ENCODE peak calls at places on chromosomes 7 and 10, in seven cellular contexts. One of them, this sample, is unnamed.

GRCh38 chr7:20121404-20121803 is 95.8 kb downstream of the MACC1 start:
- DNase-seq in psoas muscle: no peak
- DNase-seq in heart right ventricle: no peak
- DNase-seq in GM12865: no peak
- DNase-seq in GM20000: no peak
- DNase-seq in dorsolateral prefrontal cortex: no peak
- DNase-seq in body of pancreas: no peak
- DNase-seq in this sample: no peak

GRCh38 chr7:137302075-137302474 is 41.5 kb downstream of the PTN start:
- DNase-seq in psoas muscle: no peak
- DNase-seq in heart right ventricle: no peak
- DNase-seq in GM12865: no peak
- DNase-seq in GM20000: no peak
- DNase-seq in dorsolateral prefrontal cortex: no peak
- DNase-seq in body of pancreas: no peak
- DNase-seq in this sample: no peak

GRCh38 chr10:124566222-124566888 is 104.7 kb downstream of the LHPP start:
- DNase-seq in psoas muscle: no peak
- DNase-seq in heart right ventricle: no peak
- DNase-seq in GM12865: no peak
- DNase-seq in GM20000: no peak
- DNase-seq in dorsolateral prefrontal cortex: no peak
- DNase-seq in body of pancreas: no peak
- DNase-seq in this sample: no peak

GRCh38 chr7:44466300-44467216 is 23.9 kb downstream of the NUDCD3 start:
- DNase-seq in psoas muscle: no peak
- DNase-seq in heart right ventricle: no peak
- DNase-seq in GM12865: no peak
- DNase-seq in GM20000: no peak
- DNase-seq in dorsolateral prefrontal cortex: no peak
- DNase-seq in body of pancreas: no peak
- DNase-seq in this sample: no peak

GRCh38 chr7:137297551-137298463 is 45.7 kb downstream of the PTN start:
- DNase-seq in psoas muscle: no peak
- DNase-seq in heart right ventricle: no peak
- DNase-seq in GM12865: no peak
- DNase-seq in GM20000: no peak
- DNase-seq in dorsolateral prefrontal cortex: no peak
- DNase-seq in body of pancreas: no peak
- DNase-seq in this sample: no peak

GRCh38 chr10:123552760-123553554 is 113.2 kb upstream of the GPR26 start:
- DNase-seq in psoas muscle: no peak
- DNase-seq in heart right ventricle: no peak
- DNase-seq in GM12865: peak
- DNase-seq in GM20000: peak
- DNase-seq in dorsolateral prefrontal cortex: no peak
- DNase-seq in body of pancreas: no peak
- DNase-seq in this sample: no peak

GRCh38 chr10:117661316-117661715 is 118.8 kb downstream of the EMX2 start:
- DNase-seq in psoas muscle: no peak
- DNase-seq in heart right ventricle: no peak
- DNase-seq in GM12865: no peak
- DNase-seq in GM20000: no peak
- DNase-seq in dorsolateral prefrontal cortex: no peak
- DNase-seq in body of pancreas: no peak
- DNase-seq in this sample: no peak

GRCh38 chr7:28536259-28536658 is 123.9 kb downstream of the CREB5 start:
- DNase-seq in psoas muscle: peak
- DNase-seq in heart right ventricle: no peak
- DNase-seq in GM12865: no peak
- DNase-seq in GM20000: no peak
- DNase-seq in dorsolateral prefrontal cortex: no peak
- DNase-seq in body of pancreas: peak
- DNase-seq in this sample: no peak

GRCh38 chr7:76997381-76998262 is 34.5 kb downstream of the SPDYE17 start:
- DNase-seq in psoas muscle: no peak
- DNase-seq in heart right ventricle: no peak
- DNase-seq in GM12865: no peak
- DNase-seq in GM20000: peak
- DNase-seq in dorsolateral prefrontal cortex: no peak
- DNase-seq in body of pancreas: no peak
- DNase-seq in this sample: no peak

GRCh38 chr10:71303569-71303907 is 15.5 kb upstream of the SLC29A3 start:
- DNase-seq in psoas muscle: peak
- DNase-seq in heart right ventricle: no peak
- DNase-seq in GM12865: no peak
- DNase-seq in GM20000: no peak
- DNase-seq in dorsolateral prefrontal cortex: no peak
- DNase-seq in body of pancreas: no peak
- DNase-seq in this sample: no peak
- TF ChIP-seq CTCF in psoas muscle: no peak
- TF ChIP-seq CTCF in heart right ventricle: no peak
- TF ChIP-seq CTCF in GM12865: no peak
- TF ChIP-seq CTCF in GM20000: no peak
- TF ChIP-seq CTCF in dorsolateral prefrontal cortex: no peak
- TF ChIP-seq CTCF in body of pancreas: no peak
- TF ChIP-seq CTCF in this sample: no peak

DNA sequence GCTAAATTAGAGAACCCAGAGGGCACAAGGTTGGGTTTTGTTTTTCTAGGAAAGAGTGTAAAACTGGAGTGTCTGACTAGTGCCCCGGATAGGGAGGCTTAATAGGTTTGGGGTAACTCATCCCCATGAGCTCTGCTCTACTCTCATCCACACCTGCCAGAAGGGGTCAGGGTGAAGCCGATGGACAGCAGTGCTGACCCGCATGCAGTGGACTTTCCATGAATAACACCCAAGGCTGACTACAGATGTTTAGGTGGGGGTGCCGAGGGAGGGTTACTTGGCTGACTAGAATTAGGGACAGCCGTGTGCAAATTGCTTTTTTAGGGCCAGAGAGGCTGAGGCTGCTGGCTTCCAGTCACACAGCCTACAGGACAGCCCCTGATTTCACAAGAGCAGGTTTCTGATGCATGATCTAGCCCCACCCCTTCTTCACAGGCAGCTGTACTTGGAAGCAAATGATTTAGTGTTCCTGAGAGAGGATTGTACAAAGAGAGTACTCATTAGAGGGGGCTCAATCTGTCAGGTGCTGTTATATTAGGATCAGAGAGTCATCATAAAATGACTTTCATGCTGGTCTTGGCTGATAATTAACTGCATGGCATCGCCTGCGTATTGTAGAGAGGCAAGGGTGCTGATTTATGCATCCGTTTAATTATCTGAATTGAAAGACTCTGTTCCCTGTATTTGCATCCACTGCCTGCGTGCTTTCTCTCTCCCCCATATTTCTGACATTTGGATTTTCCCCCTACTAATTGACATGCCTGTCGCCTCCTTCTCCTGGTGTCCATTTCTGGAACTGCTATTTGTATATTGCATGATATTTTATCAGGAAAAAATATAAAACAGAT is 9.5 kb downstream of the INHBA start:
- DNase-seq in psoas muscle: no peak
- DNase-seq in heart right ventricle: no peak
- DNase-seq in GM12865: no peak
- DNase-seq in GM20000: no peak
- DNase-seq in dorsolateral prefrontal cortex: no peak
- DNase-seq in body of pancreas: peak
- DNase-seq in this sample: no peak
- TF ChIP-seq CTCF in psoas muscle: peak
- TF ChIP-seq CTCF in heart right ventricle: no peak
- TF ChIP-seq CTCF in GM12865: no peak
- TF ChIP-seq CTCF in GM20000: no peak
- TF ChIP-seq CTCF in dorsolateral prefrontal cortex: peak
- TF ChIP-seq CTCF in body of pancreas: no peak
- TF ChIP-seq CTCF in this sample: peak

GRCh38 chr7:135410546-135410942 is 99.4 kb downstream of the CNOT4 start:
- DNase-seq in psoas muscle: no peak
- DNase-seq in heart right ventricle: no peak
- DNase-seq in GM12865: no peak
- DNase-seq in GM20000: no peak
- DNase-seq in dorsolateral prefrontal cortex: no peak
- DNase-seq in body of pancreas: no peak
- DNase-seq in this sample: no peak

GRCh38 chr7:135414208-135414607 is 95.7 kb downstream of the CNOT4 start:
- DNase-seq in psoas muscle: no peak
- DNase-seq in heart right ventricle: no peak
- DNase-seq in GM12865: no peak
- DNase-seq in GM20000: no peak
- DNase-seq in dorsolateral prefrontal cortex: no peak
- DNase-seq in body of pancreas: no peak
- DNase-seq in this sample: no peak

GRCh38 chr7:135411098-135411497 is 98.8 kb downstream of the CNOT4 start:
- DNase-seq in psoas muscle: no peak
- DNase-seq in heart right ventricle: no peak
- DNase-seq in GM12865: no peak
- DNase-seq in GM20000: no peak
- DNase-seq in dorsolateral prefrontal cortex: no peak
- DNase-seq in body of pancreas: no peak
- DNase-seq in this sample: no peak

GRCh38 chr7:135416431-135416830 is 93.5 kb downstream of the CNOT4 start:
- DNase-seq in psoas muscle: no peak
- DNase-seq in heart right ventricle: no peak
- DNase-seq in GM12865: no peak
- DNase-seq in GM20000: no peak
- DNase-seq in dorsolateral prefrontal cortex: no peak
- DNase-seq in body of pancreas: no peak
- DNase-seq in this sample: no peak

DNA sequence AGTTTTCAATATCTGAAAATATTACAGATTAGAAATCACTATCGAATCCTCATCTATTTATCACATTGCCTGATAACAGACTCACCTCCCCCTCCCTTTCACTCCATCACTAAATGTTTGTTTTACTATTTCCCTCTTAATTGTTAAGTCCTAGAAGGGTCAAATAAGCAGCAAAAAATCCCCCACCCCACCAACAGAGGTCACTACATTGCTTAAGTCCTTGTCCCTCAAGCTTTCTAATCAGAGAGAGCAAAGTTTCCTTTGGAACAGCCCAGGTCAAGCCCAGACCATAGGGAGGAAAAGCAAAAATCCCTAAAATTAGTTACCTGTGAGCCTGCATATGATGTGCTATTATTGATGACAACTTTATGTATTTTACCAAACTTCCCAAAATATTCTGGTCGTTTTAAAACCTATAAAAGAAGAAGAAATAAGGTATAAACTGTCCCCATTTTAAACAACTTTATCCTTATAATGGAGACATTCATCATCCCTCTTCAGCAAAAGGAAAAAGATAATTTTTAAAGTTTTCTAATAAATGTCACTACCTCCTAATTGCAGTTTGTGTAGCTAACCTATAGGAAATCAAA is 95.0 kb downstream of the CNOT4 start:
- DNase-seq in psoas muscle: no peak
- DNase-seq in heart right ventricle: peak
- DNase-seq in GM12865: peak
- DNase-seq in GM20000: peak
- DNase-seq in dorsolateral prefrontal cortex: no peak
- DNase-seq in body of pancreas: peak
- DNase-seq in this sample: no peak
- TF ChIP-seq CTCF in psoas muscle: peak
- TF ChIP-seq CTCF in heart right ventricle: peak
- TF ChIP-seq CTCF in GM12865: peak
- TF ChIP-seq CTCF in GM20000: peak
- TF ChIP-seq CTCF in dorsolateral prefrontal cortex: no peak
- TF ChIP-seq CTCF in body of pancreas: peak
- TF ChIP-seq CTCF in this sample: no peak

GRCh38 chr10:73818402-73818801 is 7.0 kb upstream of the NDST2 start:
- DNase-seq in psoas muscle: no peak
- DNase-seq in heart right ventricle: no peak
- DNase-seq in GM12865: no peak
- DNase-seq in GM20000: no peak
- DNase-seq in dorsolateral prefrontal cortex: no peak
- DNase-seq in body of pancreas: no peak
- DNase-seq in this sample: no peak

GRCh38 chr10:73819025-73819424 is 7.6 kb upstream of the NDST2 start:
- DNase-seq in psoas muscle: no peak
- DNase-seq in heart right ventricle: no peak
- DNase-seq in GM12865: no peak
- DNase-seq in GM20000: no peak
- DNase-seq in dorsolateral prefrontal cortex: no peak
- DNase-seq in body of pancreas: no peak
- DNase-seq in this sample: no peak

GRCh38 chr10:73817826-73818225 is 6.4 kb upstream of the NDST2 start:
- DNase-seq in psoas muscle: no peak
- DNase-seq in heart right ventricle: no peak
- DNase-seq in GM12865: no peak
- DNase-seq in GM20000: no peak
- DNase-seq in dorsolateral prefrontal cortex: no peak
- DNase-seq in body of pancreas: no peak
- DNase-seq in this sample: no peak

GRCh38 chr10:73816917-73817729 is 5.7 kb upstream of the NDST2 start:
- DNase-seq in psoas muscle: no peak
- DNase-seq in heart right ventricle: no peak
- DNase-seq in GM12865: no peak
- DNase-seq in GM20000: no peak
- DNase-seq in dorsolateral prefrontal cortex: no peak
- DNase-seq in body of pancreas: no peak
- DNase-seq in this sample: no peak

DNA sequence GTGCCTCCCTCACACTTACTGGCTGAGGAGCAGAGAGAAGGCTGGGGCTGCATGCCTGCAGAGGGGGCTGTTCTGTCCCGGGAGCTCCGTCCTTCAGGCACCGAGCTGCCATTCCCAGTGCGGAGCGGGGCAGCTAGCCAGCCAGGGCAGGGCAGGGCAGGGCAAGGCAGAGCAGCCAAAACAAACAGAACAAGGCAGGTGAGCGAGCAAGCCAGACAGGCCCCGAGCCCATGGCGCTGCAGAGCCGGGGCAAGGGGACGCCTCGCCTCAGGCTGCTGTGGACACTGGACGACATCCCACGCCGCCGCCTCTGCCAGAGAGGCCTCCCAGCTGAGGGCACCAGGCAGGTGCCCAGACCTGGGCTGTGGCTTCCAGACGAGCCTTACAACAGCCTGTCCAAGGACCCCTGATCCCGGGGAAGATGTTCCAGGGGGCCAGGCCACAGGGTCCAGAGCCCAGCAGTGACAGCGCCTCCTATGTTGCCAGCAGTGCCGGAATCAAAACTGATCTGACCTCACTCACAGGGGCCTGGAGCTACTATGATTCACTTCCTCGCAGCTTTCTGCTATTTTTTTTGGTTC is 8.2 kb upstream of the NDST2 start:
- DNase-seq in psoas muscle: peak
- DNase-seq in heart right ventricle: no peak
- DNase-seq in GM12865: no peak
- DNase-seq in GM20000: no peak
- DNase-seq in dorsolateral prefrontal cortex: no peak
- DNase-seq in body of pancreas: peak
- DNase-seq in this sample: no peak
- TF ChIP-seq CTCF in psoas muscle: no peak
- TF ChIP-seq CTCF in heart right ventricle: no peak
- TF ChIP-seq CTCF in GM12865: no peak
- TF ChIP-seq CTCF in GM20000: no peak
- TF ChIP-seq CTCF in dorsolateral prefrontal cortex: no peak
- TF ChIP-seq CTCF in body of pancreas: no peak
- TF ChIP-seq CTCF in this sample: no peak

GRCh38 chr10:84743483-84743882 is 415.1 kb downstream of the CCSER2 start:
- DNase-seq in psoas muscle: no peak
- DNase-seq in heart right ventricle: no peak
- DNase-seq in GM12865: peak
- DNase-seq in GM20000: no peak
- DNase-seq in dorsolateral prefrontal cortex: no peak
- DNase-seq in body of pancreas: no peak
- DNase-seq in this sample: no peak
- TF ChIP-seq CTCF in psoas muscle: no peak
- TF ChIP-seq CTCF in heart right ventricle: peak
- TF ChIP-seq CTCF in GM12865: peak
- TF ChIP-seq CTCF in GM20000: no peak
- TF ChIP-seq CTCF in dorsolateral prefrontal cortex: no peak
- TF ChIP-seq CTCF in body of pancreas: no peak
- TF ChIP-seq CTCF in this sample: no peak

This sample was measured in thoracic aorta.